ENCODE peak calls at places on chromosomes 2 and 18, in eight cellular contexts. One of them, this sample, is unnamed.

GRCh38 chr2:177397501-177398289 is 5.1 kb downstream of the AGPS start:
- DNase-seq in GM12878: no peak
- DNase-seq in astrocyte: peak
- DNase-seq in small intestine: no peak
- DNase-seq in Karpas-422: no peak
- DNase-seq in esophagus squamous epithelium: no peak
- DNase-seq in left ventricle myocardium inferior: no peak
- DNase-seq in PC-9: peak
- DNase-seq in this sample: peak

GRCh38 chr2:100812141-100812540 is 7.8 kb upstream of the NPAS2 start:
- DNase-seq in Karpas-422: no peak
- DNase-seq in GM12878: no peak
- DNase-seq in astrocyte: no peak
- DNase-seq in left ventricle myocardium inferior: no peak
- DNase-seq in esophagus squamous epithelium: no peak
- DNase-seq in small intestine: no peak
- DNase-seq in PC-9: no peak
- DNase-seq in this sample: peak

GRCh38 chr2:226414313-226414712 is 385.3 kb downstream of the IRS1 start:
- DNase-seq in astrocyte: no peak
- DNase-seq in left ventricle myocardium inferior: no peak
- DNase-seq in Karpas-422: no peak
- DNase-seq in PC-9: no peak
- DNase-seq in GM12878: no peak
- DNase-seq in small intestine: no peak
- DNase-seq in esophagus squamous epithelium: no peak
- DNase-seq in this sample: no peak

GRCh38 chr2:199602271-199602895 is 144.6 kb upstream of the SATB2 start:
- DNase-seq in GM12878: no peak
- DNase-seq in PC-9: no peak
- DNase-seq in astrocyte: no peak
- DNase-seq in Karpas-422: no peak
- DNase-seq in left ventricle myocardium inferior: no peak
- DNase-seq in small intestine: no peak
- DNase-seq in esophagus squamous epithelium: no peak
- DNase-seq in this sample: no peak

GRCh38 chr2:97741251-97741650 is 27.9 kb downstream of the ZAP70 start:
- DNase-seq in astrocyte: no peak
- DNase-seq in esophagus squamous epithelium: no peak
- DNase-seq in PC-9: no peak
- DNase-seq in Karpas-422: no peak
- DNase-seq in GM12878: no peak
- DNase-seq in small intestine: no peak
- DNase-seq in left ventricle myocardium inferior: peak
- DNase-seq in this sample: no peak

GRCh38 chr18:71008257-71008656 is 719.4 kb downstream of the SOCS6 start:
- DNase-seq in astrocyte: no peak
- DNase-seq in left ventricle myocardium inferior: no peak
- DNase-seq in esophagus squamous epithelium: no peak
- DNase-seq in PC-9: no peak
- DNase-seq in GM12878: no peak
- DNase-seq in small intestine: no peak
- DNase-seq in Karpas-422: no peak
- DNase-seq in this sample: no peak

GRCh38 chr2:222751238-222751637 is 79.8 kb downstream of the MOGAT1 start:
- DNase-seq in left ventricle myocardium inferior: no peak
- DNase-seq in esophagus squamous epithelium: no peak
- DNase-seq in GM12878: no peak
- DNase-seq in PC-9: no peak
- DNase-seq in small intestine: no peak
- DNase-seq in astrocyte: no peak
- DNase-seq in Karpas-422: peak
- DNase-seq in this sample: no peak

GRCh38 chr2:232776435-232776834 is at the start of gene KCNJ13:
- DNase-seq in astrocyte: peak
- DNase-seq in esophagus squamous epithelium: no peak
- DNase-seq in Karpas-422: no peak
- DNase-seq in PC-9: peak
- DNase-seq in left ventricle myocardium inferior: no peak
- DNase-seq in GM12878: no peak
- DNase-seq in small intestine: peak
- DNase-seq in this sample: no peak

GRCh38 chr2:14306268-14306950 is 326.1 kb upstream of the LRATD1 start:
- DNase-seq in PC-9: no peak
- DNase-seq in GM12878: peak
- DNase-seq in left ventricle myocardium inferior: no peak
- DNase-seq in small intestine: no peak
- DNase-seq in astrocyte: no peak
- DNase-seq in esophagus squamous epithelium: no peak
- DNase-seq in Karpas-422: no peak
- DNase-seq in this sample: no peak

GRCh38 chr18:8696749-8697211 is 8.6 kb upstream of the MTCL1 start:
- DNase-seq in Karpas-422: peak
- DNase-seq in astrocyte: no peak
- DNase-seq in small intestine: peak
- DNase-seq in left ventricle myocardium inferior: peak
- DNase-seq in PC-9: no peak
- DNase-seq in esophagus squamous epithelium: peak
- DNase-seq in GM12878: no peak
- DNase-seq in this sample: peak

GRCh38 chr2:109736177-109736827 is 57.8 kb upstream of the RGPD5 start:
- DNase-seq in Karpas-422: peak
- DNase-seq in esophagus squamous epithelium: no peak
- DNase-seq in left ventricle myocardium inferior: no peak
- DNase-seq in GM12878: no peak
- DNase-seq in PC-9: peak
- DNase-seq in astrocyte: peak
- DNase-seq in small intestine: peak
- DNase-seq in this sample: peak

GRCh38 chr2:173568054-173568453 is 213.4 kb downstream of the CDCA7 start:
- DNase-seq in GM12878: no peak
- DNase-seq in PC-9: no peak
- DNase-seq in Karpas-422: peak
- DNase-seq in left ventricle myocardium inferior: no peak
- DNase-seq in esophagus squamous epithelium: no peak
- DNase-seq in astrocyte: no peak
- DNase-seq in small intestine: no peak
- DNase-seq in this sample: no peak

GRCh38 chr2:179963626-179964025 is 43.5 kb downstream of the CWC22 start:
- DNase-seq in astrocyte: peak
- DNase-seq in GM12878: no peak
- DNase-seq in left ventricle myocardium inferior: no peak
- DNase-seq in small intestine: no peak
- DNase-seq in Karpas-422: no peak
- DNase-seq in PC-9: no peak
- DNase-seq in esophagus squamous epithelium: no peak
- DNase-seq in this sample: no peak

GRCh38 chr2:215832791-215833190 is 180.6 kb downstream of the MREG start:
- DNase-seq in Karpas-422: no peak
- DNase-seq in left ventricle myocardium inferior: no peak
- DNase-seq in GM12878: no peak
- DNase-seq in PC-9: no peak
- DNase-seq in small intestine: no peak
- DNase-seq in esophagus squamous epithelium: no peak
- DNase-seq in astrocyte: no peak
- DNase-seq in this sample: no peak

GRCh38 chr2:188318161-188318749 is 26.6 kb downstream of the GULP1 start:
- DNase-seq in GM12878: no peak
- DNase-seq in astrocyte: no peak
- DNase-seq in left ventricle myocardium inferior: no peak
- DNase-seq in PC-9: no peak
- DNase-seq in esophagus squamous epithelium: no peak
- DNase-seq in Karpas-422: no peak
- DNase-seq in small intestine: no peak
- DNase-seq in this sample: no peak

GRCh38 chr2:165953306-165953654 is 296 bp downstream of the TTC21B start:
- DNase-seq in esophagus squamous epithelium: no peak
- DNase-seq in GM12878: no peak
- DNase-seq in astrocyte: no peak
- DNase-seq in PC-9: peak
- DNase-seq in left ventricle myocardium inferior: no peak
- DNase-seq in small intestine: no peak
- DNase-seq in Karpas-422: no peak
- DNase-seq in this sample: no peak

GRCh38 chr2:106147159-106147558 is 46.9 kb downstream of the UXS1 start:
- DNase-seq in GM12878: no peak
- DNase-seq in astrocyte: peak
- DNase-seq in left ventricle myocardium inferior: no peak
- DNase-seq in PC-9: peak
- DNase-seq in small intestine: no peak
- DNase-seq in Karpas-422: no peak
- DNase-seq in esophagus squamous epithelium: no peak
- DNase-seq in this sample: peak

GRCh38 chr2:231522418-231523180 is 7.6 kb downstream of the NMUR1 start:
- DNase-seq in Karpas-422: no peak
- DNase-seq in astrocyte: peak
- DNase-seq in small intestine: no peak
- DNase-seq in GM12878: no peak
- DNase-seq in left ventricle myocardium inferior: no peak
- DNase-seq in esophagus squamous epithelium: no peak
- DNase-seq in PC-9: no peak
- DNase-seq in this sample: no peak

GRCh38 chr18:21479721-21480120 is 120.8 kb downstream of the ESCO1 start:
- DNase-seq in astrocyte: no peak
- DNase-seq in left ventricle myocardium inferior: no peak
- DNase-seq in Karpas-422: no peak
- DNase-seq in small intestine: no peak
- DNase-seq in PC-9: no peak
- DNase-seq in esophagus squamous epithelium: no peak
- DNase-seq in GM12878: no peak
- DNase-seq in this sample: no peak

GRCh38 chr18:48590678-48591077 is 51.8 kb downstream of the CTIF start:
- DNase-seq in esophagus squamous epithelium: no peak
- DNase-seq in GM12878: no peak
- DNase-seq in PC-9: peak
- DNase-seq in small intestine: no peak
- DNase-seq in Karpas-422: no peak
- DNase-seq in astrocyte: peak
- DNase-seq in left ventricle myocardium inferior: no peak
- DNase-seq in this sample: peak

GRCh38 chr2:239035361-239035814 is 187.5 kb downstream of the TWIST2 start:
- DNase-seq in GM12878: no peak
- DNase-seq in small intestine: peak
- DNase-seq in astrocyte: no peak
- DNase-seq in esophagus squamous epithelium: no peak
- DNase-seq in PC-9: no peak
- DNase-seq in left ventricle myocardium inferior: peak
- DNase-seq in Karpas-422: peak
- DNase-seq in this sample: no peak

GRCh38 chr2:164954954-164955701 is at the start of gene SLC38A11:
- DNase-seq in esophagus squamous epithelium: no peak
- DNase-seq in PC-9: no peak
- DNase-seq in Karpas-422: no peak
- DNase-seq in astrocyte: no peak
- DNase-seq in left ventricle myocardium inferior: peak
- DNase-seq in small intestine: peak
- DNase-seq in GM12878: no peak
- DNase-seq in this sample: no peak

GRCh38 chr2:127423476-127423840 is 5.2 kb downstream of the PROC start:
- DNase-seq in esophagus squamous epithelium: no peak
- DNase-seq in PC-9: peak
- DNase-seq in astrocyte: no peak
- DNase-seq in Karpas-422: no peak
- DNase-seq in left ventricle myocardium inferior: no peak
- DNase-seq in GM12878: no peak
- DNase-seq in small intestine: peak
- DNase-seq in this sample: no peak
- H3K4me3 ChIP-seq in esophagus squamous epithelium: peak
- H3K4me3 ChIP-seq in PC-9: peak
- H3K4me3 ChIP-seq in astrocyte: peak
- H3K4me3 ChIP-seq in Karpas-422: no peak
- H3K4me3 ChIP-seq in left ventricle myocardium inferior: peak
- H3K4me3 ChIP-seq in GM12878: no peak
- H3K4me3 ChIP-seq in small intestine: no peak
- H3K4me3 ChIP-seq in this sample: peak

DNA sequence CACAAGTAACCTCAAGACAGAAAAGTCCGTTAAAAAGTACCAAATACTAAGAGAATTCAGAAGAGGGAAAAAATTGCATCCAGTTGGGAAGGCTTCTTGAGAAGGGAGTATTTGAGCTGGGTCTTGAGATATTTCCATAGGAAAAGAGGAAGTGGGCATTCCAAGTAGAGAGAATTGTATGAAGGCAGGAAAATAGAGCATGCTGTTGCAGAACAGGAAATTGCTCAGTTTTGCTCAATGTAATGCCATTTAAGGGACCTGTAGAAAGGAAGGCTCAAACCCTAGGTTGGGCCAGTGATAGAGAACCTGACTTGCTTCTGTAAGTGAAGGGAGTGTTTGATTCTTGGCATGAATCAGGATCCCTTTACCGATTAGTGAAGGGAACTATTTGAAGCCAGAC is 1.0 kb upstream of the ZC3H8 start:
- DNase-seq in GM12878: no peak
- DNase-seq in Karpas-422: no peak
- DNase-seq in PC-9: no peak
- DNase-seq in esophagus squamous epithelium: no peak
- DNase-seq in small intestine: no peak
- DNase-seq in astrocyte: no peak
- DNase-seq in left ventricle myocardium inferior: no peak
- DNase-seq in this sample: no peak
- H3K4me3 ChIP-seq in GM12878: no peak
- H3K4me3 ChIP-seq in Karpas-422: no peak
- H3K4me3 ChIP-seq in PC-9: no peak
- H3K4me3 ChIP-seq in esophagus squamous epithelium: no peak
- H3K4me3 ChIP-seq in small intestine: no peak
- H3K4me3 ChIP-seq in astrocyte: no peak
- H3K4me3 ChIP-seq in left ventricle myocardium inferior: no peak
- H3K4me3 ChIP-seq in this sample: no peak

GRCh38 chr2:144448389-144449027 is 71.4 kb downstream of the ZEB2 start:
- DNase-seq in left ventricle myocardium inferior: no peak
- DNase-seq in astrocyte: no peak
- DNase-seq in esophagus squamous epithelium: no peak
- DNase-seq in small intestine: no peak
- DNase-seq in Karpas-422: no peak
- DNase-seq in PC-9: no peak
- DNase-seq in GM12878: no peak
- DNase-seq in this sample: no peak
- H3K4me3 ChIP-seq in left ventricle myocardium inferior: peak
- H3K4me3 ChIP-seq in astrocyte: no peak
- H3K4me3 ChIP-seq in esophagus squamous epithelium: no peak
- H3K4me3 ChIP-seq in small intestine: no peak
- H3K4me3 ChIP-seq in Karpas-422: peak
- H3K4me3 ChIP-seq in PC-9: no peak
- H3K4me3 ChIP-seq in GM12878: no peak
- H3K4me3 ChIP-seq in this sample: no peak

DNA sequence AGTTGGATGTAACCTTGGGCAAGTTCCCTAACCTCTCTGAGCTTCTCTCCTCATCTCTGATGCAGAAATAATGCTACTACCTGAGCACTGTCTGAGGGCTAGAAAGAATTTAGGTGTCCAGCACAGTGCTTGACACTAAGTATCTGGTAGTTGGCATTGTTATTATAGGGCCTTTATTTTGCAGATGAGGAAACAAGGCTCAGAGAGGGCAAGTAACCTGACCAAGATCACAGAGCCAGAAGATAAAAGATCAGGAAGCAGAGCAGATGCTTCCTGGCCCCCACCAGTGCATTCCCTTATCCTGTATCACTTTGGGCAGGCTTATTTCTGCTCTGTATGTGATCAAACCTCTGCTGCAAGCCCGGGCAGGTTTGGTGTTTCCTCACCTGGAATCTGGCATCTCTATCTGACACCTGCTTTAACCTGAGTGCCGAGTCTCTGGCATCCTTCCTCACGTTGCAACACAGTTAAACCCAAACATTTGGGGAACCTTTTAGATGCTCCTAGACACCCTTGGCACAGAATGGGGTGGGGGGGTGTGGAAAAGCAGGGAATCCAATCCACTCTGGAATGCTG is 69.9 kb downstream of the PLB1 start:
- DNase-seq in esophagus squamous epithelium: no peak
- DNase-seq in small intestine: no peak
- DNase-seq in astrocyte: no peak
- DNase-seq in GM12878: no peak
- DNase-seq in left ventricle myocardium inferior: no peak
- DNase-seq in Karpas-422: no peak
- DNase-seq in PC-9: no peak
- DNase-seq in this sample: no peak
- H3K4me3 ChIP-seq in esophagus squamous epithelium: no peak
- H3K4me3 ChIP-seq in small intestine: no peak
- H3K4me3 ChIP-seq in astrocyte: no peak
- H3K4me3 ChIP-seq in GM12878: no peak
- H3K4me3 ChIP-seq in left ventricle myocardium inferior: peak
- H3K4me3 ChIP-seq in Karpas-422: peak
- H3K4me3 ChIP-seq in PC-9: peak
- H3K4me3 ChIP-seq in this sample: no peak

This sample was measured in SJSA1.